ENCODE peak calls at places on chromosomes 11 and 22, in six cellular contexts. F is A549, B is endothelial cell of umbilical vein, D is HepG2, Z is K562, H is GM12878. W is an unnamed sample.

GRCh38 chr11:133936551-133936950 is 20.2 kb downstream of the IGSF9B start:
- DNase-seq in B (no peak), F (no peak), D (no peak), Z (no peak), H (no peak), W (no peak)

GRCh38 chr22:27883656-27884350 is 35.3 kb downstream of the PITPNB start:
- DNase-seq in H (no peak), B (no peak), Z (no peak), F (no peak), D (no peak), W (no peak)

GRCh38 chr11:10628506-10629236 is 60.2 kb upstream of the LYVE1 start:
- DNase-seq in H (no peak), D (no peak), Z (no peak), F (no peak), B (no peak), W (no peak)

GRCh38 chr11:46119352-46120216 is 1.7 kb downstream of the PHF21A start:
- DNase-seq in F (peak), B (peak), H (no peak), D (peak), Z (peak), W (peak)

GRCh38 chr11:38543311-38543710 is 1945.3 kb upstream of the RAG2 start:
- DNase-seq in D (no peak), F (no peak), Z (no peak), B (no peak), H (no peak), W (no peak)

GRCh38 chr22:28795071-28795693 is 5.2 kb downstream of the XBP1 start:
- DNase-seq in B (no peak), H (no peak), Z (no peak), F (no peak), D (no peak), W (no peak)

GRCh38 chr22:32306561-32306960 is 51.1 kb upstream of the RFPL3 start:
- DNase-seq in H (no peak), B (no peak), F (no peak), D (no peak), Z (no peak), W (no peak)

GRCh38 chr11:36345084-36345511 is 49.0 kb downstream of the PRR5L start:
- DNase-seq in F (no peak), Z (no peak), H (no peak), B (no peak), D (no peak), W (no peak)

GRCh38 chr11:68043349-68044144 is 4.7 kb downstream of the TCIRG1 start:
- DNase-seq in H (no peak), F (peak), D (no peak), Z (peak), B (no peak), W (peak)

GRCh38 chr11:116173506-116173905 is 599.3 kb downstream of the BUD13 start:
- DNase-seq in B (no peak), D (no peak), Z (no peak), F (no peak), H (no peak), W (no peak)

GRCh38 chr11:83971063-83971462 is 684.9 kb upstream of the CCDC90B start:
- DNase-seq in F (no peak), H (peak), Z (no peak), D (no peak), B (no peak), W (no peak)

GRCh38 chr22:44630826-44631225 is 71.2 kb upstream of the PRR5 start:
- DNase-seq in H (no peak), Z (no peak), B (no peak), D (no peak), F (no peak), W (no peak)

GRCh38 chr22:50247748-50248147 is 2.9 kb upstream of the TUBGCP6 start:
- DNase-seq in B (peak), D (no peak), Z (peak), F (peak), H (no peak), W (no peak)

GRCh38 chr11:115178705-115179104 is 325.5 kb downstream of the CADM1 start:
- DNase-seq in F (no peak), D (no peak), B (no peak), H (no peak), Z (no peak), W (no peak)

GRCh38 chr22:26453195-26453594 is 24.1 kb downstream of the ASPHD2 start:
- DNase-seq in D (no peak), B (no peak), F (no peak), H (no peak), Z (no peak), W (no peak)

GRCh38 chr22:29873943-29874342 is 9.0 kb upstream of the MTMR3 start:
- DNase-seq in D (no peak), Z (no peak), H (no peak), F (no peak), B (no peak), W (no peak)

GRCh38 chr11:62604460-62605130 is 2.9 kb upstream of the MTA2 start:
- DNase-seq in F (peak), D (peak), H (no peak), Z (no peak), B (no peak), W (no peak)

GRCh38 chr22:50174382-50175190 is 4.1 kb downstream of the PANX2 start:
- DNase-seq in Z (no peak), F (no peak), D (no peak), H (no peak), B (no peak), W (no peak)

GRCh38 chr11:72655014-72655413 is 19.2 kb downstream of the PDE2A start:
- DNase-seq in H (no peak), Z (no peak), B (no peak), D (no peak), F (no peak), W (no peak)

GRCh38 chr22:50627452-50627913 is 469 bp downstream of the ARSA start:
- DNase-seq in Z (no peak), H (no peak), D (peak), B (no peak), F (peak), W (peak)

GRCh38 chr11:101129203-101129943 is at the start of gene PGR:
- DNase-seq in D (no peak), Z (peak), F (no peak), H (no peak), B (no peak), W (no peak)

GRCh38 chr22:33568934-33569496 is 351.3 kb downstream of the LARGE1 start:
- DNase-seq in D (no peak), H (no peak), F (no peak), B (no peak), Z (no peak), W (no peak)

GRCh38 chr11:116082256-116082655 is 578.0 kb upstream of the CADM1 start:
- DNase-seq in Z (no peak), H (no peak), B (no peak), F (no peak), D (no peak), W (no peak)

GRCh38 chr11:109933126-109933525 is 160.1 kb upstream of the ZC3H12C start:
- DNase-seq in D (no peak), F (no peak), H (no peak), B (no peak), Z (peak), W (no peak)

GRCh38 chr11:60860943-60861342 is 5.2 kb upstream of the PTGDR2 start:
- DNase-seq in B (no peak), Z (no peak), H (no peak), F (no peak), D (no peak), W (no peak)

GRCh38 chr11:67197606-67198005 is 68.7 kb upstream of the GRK2 start:
- DNase-seq in B (no peak), F (no peak), Z (no peak), D (no peak), H (no peak), W (no peak)

GRCh38 chr11:67276821-67277230 is 10.6 kb downstream of the GRK2 start:
- DNase-seq in B (peak), H (no peak), Z (peak), D (no peak), F (no peak), W (peak)

GRCh38 chr11:59076876-59077571 is 9.1 kb upstream of the GLYATL1B start:
- DNase-seq in H (no peak), F (no peak), Z (no peak), B (no peak), D (no peak), W (peak)

GRCh38 chr11:115548878-115549528 is 44.8 kb upstream of the CADM1 start:
- DNase-seq in B (no peak), Z (no peak), F (peak), D (peak), H (no peak), W (no peak)

GRCh38 chr11:105274631-105275030 is 135.1 kb upstream of the CARD18 start:
- DNase-seq in B (no peak), H (no peak), Z (no peak), F (no peak), D (no peak), W (no peak)

GRCh38 chr11:126861796-126862195 is 138.8 kb downstream of the KIRREL3 start:
- DNase-seq in B (no peak), D (no peak), F (no peak), H (no peak), Z (no peak), W (no peak)

GRCh38 chr22:23072911-23073491 is 2.7 kb downstream of the GNAZ start:
- DNase-seq in D (no peak), F (no peak), Z (no peak), B (no peak), H (no peak), W (no peak)

GRCh38 chr11:65416341-65417185 is 6.0 kb upstream of the NEAT1 start:
- DNase-seq in F (peak), B (peak), Z (peak), D (peak), H (no peak), W (peak)

GRCh38 chr11:120254788-120255518 is 15.0 kb downstream of the POU2F3 start:
- DNase-seq in F (no peak), H (no peak), D (no peak), B (no peak), Z (no peak), W (no peak)

GRCh38 chr11:116530705-116531104 is 242.1 kb downstream of the BUD13 start:
- DNase-seq in Z (no peak), F (no peak), H (no peak), D (no peak), B (no peak), W (no peak)

GRCh38 chr11:67120881-67121710 is 2.0 kb downstream of the KDM2A start:
- DNase-seq in D (no peak), B (peak), F (peak), Z (peak), H (peak), W (peak)

GRCh38 chr22:22941831-22942510 is 54.4 kb downstream of the IGLL5 start:
- DNase-seq in D (no peak), B (no peak), Z (no peak), H (no peak), F (no peak), W (no peak)

GRCh38 chr11:60087239-60087638 is 1.2 kb upstream of the MS4A2 start:
- DNase-seq in Z (no peak), B (no peak), H (no peak), D (no peak), F (no peak), W (no peak)

GRCh38 chr11:62508336-62509058 is 38.1 kb downstream of the AHNAK start:
- DNase-seq in F (peak), H (no peak), Z (peak), D (peak), B (peak), W (peak)

GRCh38 chr11:17294033-17294432 is 17.5 kb downstream of the NUCB2 start:
- DNase-seq in H (no peak), Z (no peak), B (no peak), D (no peak), F (no peak), W (no peak)

GRCh38 chr11:17300372-17300771 is 23.8 kb downstream of the NUCB2 start:
- DNase-seq in H (no peak), B (no peak), F (no peak), D (no peak), Z (no peak), W (no peak)

GRCh38 chr11:17293308-17293707 is 16.8 kb downstream of the NUCB2 start:
- DNase-seq in B (no peak), H (no peak), D (no peak), F (no peak), Z (no peak), W (peak)

GRCh38 chr11:17298302-17298701 is 21.8 kb downstream of the NUCB2 start:
- DNase-seq in D (no peak), H (no peak), F (no peak), Z (no peak), B (no peak), W (no peak)

GRCh38 chr11:17296852-17297559 is 20.5 kb downstream of the NUCB2 start:
- DNase-seq in D (no peak), F (no peak), B (no peak), H (no peak), Z (no peak), W (no peak)
- TF ChIP-seq MAX in D (no peak), F (no peak), B (no peak), H (no peak), Z (no peak), W (no peak)

GRCh38 chr11:88439356-88439755 is 101.8 kb upstream of the CTSC start:
- DNase-seq in D (no peak), Z (no peak), H (no peak), B (no peak), F (no peak), W (no peak)
- TF ChIP-seq POLR2A in D (no peak), Z (no peak), H (no peak), B (no peak), F (no peak), W (no peak)

GRCh38 chr11:33692013-33692504 is 8.6 kb downstream of the C11orf91 start:
- DNase-seq in H (no peak), B (peak), F (peak), D (peak), Z (no peak), W (no peak)
- TF ChIP-seq MYC in H (no peak), B (no peak), F (no peak), D (no peak), Z (no peak), W (no peak)

DNA sequence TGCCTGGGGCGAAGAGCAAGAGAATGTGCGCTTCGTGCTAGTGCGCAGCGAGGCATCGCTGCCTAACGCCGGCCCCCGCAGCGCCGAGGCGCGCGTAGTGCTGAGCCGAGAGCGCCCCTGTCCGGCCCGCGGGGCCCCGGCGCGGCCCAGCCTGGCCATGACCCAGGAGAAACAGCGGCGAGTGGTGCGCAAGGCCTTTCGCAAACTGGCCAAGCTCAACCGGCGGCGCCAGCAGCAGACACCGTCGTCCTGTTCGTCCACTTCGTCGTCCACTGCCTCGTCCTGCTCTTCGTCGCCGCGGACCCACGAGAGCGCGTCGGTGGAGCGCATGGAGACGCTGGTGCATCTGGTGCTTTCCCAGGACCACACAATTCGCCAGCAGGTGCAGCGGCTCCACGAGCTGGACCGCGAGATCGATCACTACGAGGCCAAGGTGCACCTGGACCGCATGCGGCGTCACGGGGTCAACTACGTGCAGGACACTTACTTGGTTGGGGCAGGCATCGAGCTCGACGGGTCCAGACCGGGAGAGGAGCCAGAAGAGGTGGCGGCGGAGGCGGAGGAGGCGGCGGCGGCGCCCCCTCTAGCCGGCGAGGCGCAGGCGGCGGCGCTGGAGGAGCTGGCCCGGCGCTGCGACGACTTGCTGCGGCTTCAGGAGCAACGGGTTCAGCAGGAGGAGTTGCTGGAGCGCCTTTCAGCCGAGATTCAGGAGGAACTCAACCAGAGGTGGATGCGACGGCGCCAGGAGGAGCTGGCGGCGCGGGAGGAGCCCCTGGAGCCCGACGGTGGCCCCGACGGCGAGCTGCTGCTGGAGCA is 1.0 kb downstream of the RASSF10 start:
- DNase-seq in F (peak), Z (no peak), D (no peak), B (peak), H (no peak), W (no peak)
- TF ChIP-seq MAX in F (peak), Z (no peak), D (no peak), B (no peak), H (no peak), W (no peak)